ENCODE peak calls at places on chromosomes 11 and 22, in seven cellular contexts. Y is suprapubic skin, Z is IMR-90, X is ovary, M is Peyer's patch, B is body of pancreas, W is spleen. F is an unnamed sample.

GRCh38 chr11:110478410-110478809 is 48.7 kb downstream of the FDX1 start:
- DNase-seq in Y (no peak), Z (no peak), X (no peak), M (no peak), B (no peak), W (no peak), F (no peak)

GRCh38 chr11:76680517-76681425 is 10.2 kb upstream of the LRRC32 start:
- DNase-seq in Y (peak; percentile 84), Z (peak; percentile 66), X (peak; percentile 70), M (peak; percentile 73), B (peak; percentile 68), W (peak; percentile 85), F (peak; percentile 49)

GRCh38 chr11:62546937-62547625 is 475 bp upstream of the AHNAK start:
- DNase-seq in Y (peak; percentile 80), Z (peak; percentile 49), X (no peak), M (no peak), B (no peak), W (no peak), F (peak; percentile 93)

GRCh38 chr11:23310276-23310675 is 450.0 kb upstream of the CCDC179 start:
- DNase-seq in Y (no peak), Z (peak; percentile 63), X (no peak), M (no peak), B (no peak), W (no peak), F (no peak)

GRCh38 chr11:113148076-113148475 is 166.3 kb upstream of the TTC12 start:
- DNase-seq in Y (no peak), Z (no peak), X (no peak), M (no peak), B (no peak), W (no peak), F (no peak)

GRCh38 chr11:120146413-120147093 is 8.6 kb upstream of the TRIM29 start:
- DNase-seq in Y (peak; percentile 57), Z (no peak), X (no peak), M (no peak), B (no peak), W (no peak), F (no peak)

GRCh38 chr11:65355013-65355775 is 643 bp downstream of the TIGD3 start:
- DNase-seq in Y (peak; percentile 71), Z (no peak), X (peak; percentile 37), M (peak; percentile 73), B (peak; percentile 38), W (peak; percentile 88), F (peak; percentile 87)

GRCh38 chr11:67280791-67281551 is 8.1 kb upstream of the ANKRD13D start:
- DNase-seq in Y (peak; percentile 62), Z (no peak), X (no peak), M (peak; percentile 44), B (peak; percentile 4), W (peak; percentile 78), F (no peak)

GRCh38 chr11:995752-996420 is 40.6 kb downstream of the MUC6 start:
- DNase-seq in Y (no peak), Z (no peak), X (no peak), M (no peak), B (peak; percentile 77), W (no peak), F (no peak)

GRCh38 chr11:84420261-84420660 is 1134.1 kb upstream of the CCDC90B start:
- DNase-seq in Y (no peak), Z (no peak), X (no peak), M (no peak), B (no peak), W (no peak), F (no peak)

GRCh38 chr22:47342446-47342845 is 580.0 kb downstream of the TBC1D22A start:
- DNase-seq in Y (no peak), Z (no peak), X (no peak), M (no peak), B (no peak), W (no peak), F (no peak)

GRCh38 chr22:50009765-50010675 is 2.5 kb downstream of the IL17REL start:
- DNase-seq in Y (no peak), Z (no peak), X (no peak), M (peak; percentile 37), B (peak; percentile 3), W (no peak), F (peak; percentile 83)

GRCh38 chr22:28899199-28899853 is 16.0 kb downstream of the ZNRF3 start:
- DNase-seq in Y (peak; percentile 40), Z (peak; percentile 20), X (no peak), M (no peak), B (no peak), W (peak; percentile 79), F (no peak)

GRCh38 chr22:50716291-50717024 is 21.5 kb upstream of the ACR start:
- DNase-seq in Y (no peak), Z (no peak), X (no peak), M (no peak), B (no peak), W (no peak), F (no peak)

GRCh38 chr11:134045799-134046635 is 22.9 kb upstream of the JAM3 start:
- DNase-seq in Y (peak; percentile 56), Z (no peak), X (no peak), M (no peak), B (peak; percentile 19), W (peak; percentile 61), F (no peak)

GRCh38 chr11:126114486-126115252 is 52.0 kb upstream of the CDON start:
- DNase-seq in Y (no peak), Z (peak; percentile 21), X (no peak), M (no peak), B (no peak), W (peak; percentile 66), F (no peak)

GRCh38 chr11:57530596-57531507 is at the start of gene TIMM10:
- DNase-seq in Y (peak; percentile 97), Z (peak; percentile 95), X (peak; percentile 93), M (peak; percentile 94), B (peak; percentile 98), W (peak; percentile 99), F (peak; percentile 99)
- TF ChIP-seq POLR2A in Y (no peak), Z (peak; percentile 22), X (no peak), M (no peak), B (peak; percentile 78), W (no peak), F (no peak)

DNA sequence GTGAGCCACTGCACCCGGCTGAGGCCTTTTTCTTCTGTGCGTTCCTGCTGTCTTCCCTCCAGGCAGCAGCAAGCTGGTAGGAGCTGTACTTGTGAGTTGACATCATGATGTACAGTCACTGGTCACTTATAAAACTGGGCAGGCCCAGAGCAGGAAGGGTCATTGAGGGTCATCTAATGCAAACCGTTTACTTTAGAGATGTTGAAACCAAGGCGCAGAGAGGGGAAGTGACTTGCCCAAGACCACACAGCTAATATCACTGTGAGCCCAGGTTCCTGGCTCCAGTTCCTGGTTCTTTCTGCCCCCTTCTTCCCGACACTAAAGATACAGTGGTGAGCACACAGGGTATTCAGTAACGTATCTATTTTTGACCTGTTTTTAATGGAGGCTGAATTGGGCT is 27.3 kb downstream of the PTPRJ start:
- DNase-seq in Y (no peak), Z (no peak), X (no peak), M (no peak), B (no peak), W (peak; percentile 78), F (no peak)
- H3K4me3 ChIP-seq in Y (no peak overlapping the region), Z (no peak overlapping the region), X (no peak overlapping the region), M (no peak overlapping the region), B (no peak overlapping the region), W (no peak overlapping the region), F (no peak overlapping the region)

DNA sequence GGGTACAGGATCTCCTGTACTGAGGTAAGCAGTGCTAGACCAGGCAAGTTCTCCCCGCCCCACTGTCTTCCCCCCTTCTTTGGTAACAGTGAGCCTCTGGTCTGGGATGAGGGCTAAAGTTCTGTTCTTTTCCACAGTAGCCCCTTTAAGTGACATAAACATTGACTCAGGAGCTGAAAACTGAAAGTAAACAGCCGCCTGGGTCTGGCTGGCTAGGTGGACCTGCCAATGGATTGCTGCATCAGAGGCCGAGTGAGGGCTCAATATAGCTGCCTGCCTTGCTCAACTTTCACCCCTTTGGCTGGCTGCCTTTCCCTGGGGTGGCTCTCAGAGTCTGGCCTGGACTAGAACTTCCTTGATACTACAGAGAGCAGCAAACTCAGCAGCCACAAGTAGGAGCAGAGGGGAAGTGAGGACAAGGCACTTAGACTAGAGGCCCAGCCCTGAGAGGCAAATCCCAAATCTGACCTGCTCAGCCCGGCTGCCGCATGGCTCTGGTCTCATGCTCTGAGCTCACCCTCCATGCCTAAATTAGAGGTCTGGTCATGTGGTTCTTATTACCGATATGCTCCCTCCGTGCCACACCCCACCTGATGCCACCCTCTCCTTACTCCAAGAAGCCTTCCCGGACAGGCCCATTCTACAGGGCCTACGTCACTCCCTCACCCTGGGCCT is 9.6 kb upstream of the UCP3 start:
- DNase-seq in Y (peak; percentile 91), Z (peak; percentile 87), X (peak; percentile 86), M (peak; percentile 86), B (peak; percentile 94), W (no peak), F (peak; percentile 97)
- TF ChIP-seq POLR2A in Y (no peak), Z (no peak), X (no peak), M (no peak), B (peak; percentile 57), W (no peak), F (no peak)

DNA sequence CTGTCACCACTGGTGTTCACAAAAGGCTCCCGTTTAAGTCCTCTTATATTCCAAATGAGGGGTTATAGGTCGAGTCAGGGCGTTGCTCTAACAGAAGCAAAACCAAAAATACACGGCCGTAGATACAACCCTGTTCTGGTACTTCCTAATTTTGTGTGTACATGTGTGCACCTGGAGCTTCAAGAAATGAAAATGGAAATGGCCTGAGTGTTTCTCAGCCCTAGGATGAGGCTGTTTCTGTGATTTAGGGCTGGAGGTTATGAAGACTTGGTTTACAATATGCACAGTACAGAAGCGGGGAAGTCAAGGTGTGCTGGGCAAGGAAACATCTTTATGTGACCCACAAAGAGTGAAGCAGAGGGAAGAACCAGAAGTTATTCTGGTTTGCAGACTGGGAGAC is 110.4 kb upstream of the OR4B1 start:
- DNase-seq in Y (no peak), Z (no peak), X (no peak), M (no peak), B (no peak), W (no peak), F (no peak)
- H3K4me3 ChIP-seq in Y (no peak overlapping the region), Z (no peak overlapping the region), X (no peak overlapping the region), M (no peak overlapping the region), B (no peak overlapping the region), W (no peak overlapping the region), F (no peak overlapping the region)

F was measured in lower leg skin.